ENCODE peak calls at places on chromosomes 13 and 19, in six cellular contexts. T is H1, Q is neuronal stem cell, H is IMR-90, X is mesenchymal stem cell, W is H9. I is an unnamed sample. For H3K4me1, the result is how much of the 10 kb centered on the place peaks cover.

GRCh38 chr19:43651758-43652545 is 12.3 kb upstream of the CADM4 start:
- DNase-seq in T (peak), Q (no peak), H (peak), X (peak), W (peak), I (peak)

GRCh38 chr13:103471896-103472295 is 405.7 kb upstream of the SLC10A2 start:
- DNase-seq in T (no peak), Q (no peak), H (no peak), X (no peak), W (peak), I (peak)

GRCh38 chr13:73809561-73809960 is 324.6 kb downstream of the KLF12 start:
- DNase-seq in T (no peak), Q (no peak), H (peak), X (peak), W (no peak), I (no peak)

GRCh38 chr13:65638572-65639168 is 1591.5 kb downstream of the PCDH9 start:
- DNase-seq in T (no peak), Q (peak), H (peak), X (peak), W (no peak), I (peak)

GRCh38 chr19:1169921-1170885 is 3.9 kb downstream of the SBNO2 start:
- DNase-seq in T (no peak), Q (no peak), H (peak), X (peak), W (no peak), I (no peak)

GRCh38 chr13:80533175-80533574 is 192.2 kb upstream of the SPRY2 start:
- DNase-seq in T (no peak), Q (no peak), H (no peak), X (no peak), W (no peak), I (no peak)

GRCh38 chr19:806815-807421 is 9.7 kb downstream of the PTBP1 start:
- DNase-seq in T (no peak), Q (no peak), H (no peak), X (no peak), W (no peak), I (peak)

GRCh38 chr13:113656831-113657671 is 947 bp downstream of the ATP4B start:
- DNase-seq in T (no peak), Q (no peak), H (no peak), X (no peak), W (no peak), I (no peak)

GRCh38 chr19:41927810-41928192 is 448 bp downstream of the ERFL start:
- DNase-seq in T (no peak), Q (no peak), H (no peak), X (no peak), W (no peak), I (no peak)

GRCh38 chr13:112322562-112322961 is 53.6 kb upstream of the SPACA7 start:
- DNase-seq in T (no peak), Q (no peak), H (no peak), X (no peak), W (no peak), I (no peak)

GRCh38 chr19:6236310-6237291 is 43.2 kb downstream of the MLLT1 start:
- DNase-seq in T (no peak), Q (no peak), H (no peak), X (no peak), W (no peak), I (no peak)

GRCh38 chr19:11286312-11286974 is 9.5 kb upstream of the TSPAN16 start:
- DNase-seq in T (no peak), Q (no peak), H (peak), X (no peak), W (no peak), I (no peak)

GRCh38 chr13:50888362-50888761 is 21.2 kb upstream of the RNASEH2B start:
- DNase-seq in T (no peak), Q (no peak), H (no peak), X (no peak), W (no peak), I (no peak)

GRCh38 chr13:49443327-49443688 is 556 bp downstream of the CAB39L start:
- DNase-seq in T (no peak), Q (peak), H (peak), X (no peak), W (no peak), I (peak)

GRCh38 chr19:9485140-9485539 is 13.3 kb downstream of the ZNF560 start:
- DNase-seq in T (no peak), Q (no peak), H (no peak), X (no peak), W (no peak), I (no peak)

GRCh38 chr13:48640767-48641166 is 13.0 kb upstream of the CYSLTR2 start:
- DNase-seq in T (no peak), Q (no peak), H (no peak), X (no peak), W (no peak), I (no peak)

GRCh38 chr13:44465318-44465717 is 91.7 kb downstream of the SERP2 start:
- DNase-seq in T (no peak), Q (no peak), H (peak), X (no peak), W (no peak), I (no peak)

GRCh38 chr13:110239280-110240120 is 67.5 kb downstream of the COL4A1 start:
- DNase-seq in T (peak), Q (no peak), H (no peak), X (no peak), W (no peak), I (no peak)

GRCh38 chr19:343941-344624 is 513 bp downstream of the MIER2 start:
- DNase-seq in T (peak), Q (peak), H (no peak), X (peak), W (no peak), I (peak)

GRCh38 chr13:34322416-34323074 is 504.6 kb downstream of the RFC3 start:
- DNase-seq in T (no peak), Q (no peak), H (no peak), X (no peak), W (no peak), I (no peak)

GRCh38 chr19:12880551-12881171 is 588 bp downstream of the DNASE2 start:
- DNase-seq in T (no peak), Q (no peak), H (peak), X (no peak), W (peak), I (peak)

GRCh38 chr13:105825071-105825470 is 710.4 kb downstream of the EFNB2 start:
- DNase-seq in T (no peak), Q (no peak), H (no peak), X (peak), W (no peak), I (no peak)

GRCh38 chr13:99280166-99280565 is 22.0 kb upstream of the GPR18 start:
- DNase-seq in T (no peak), Q (no peak), H (no peak), X (peak), W (no peak), I (peak)

GRCh38 chr13:102856603-102857002 is 10.8 kb downstream of the ERCC5 start:
- DNase-seq in T (no peak), Q (no peak), H (no peak), X (no peak), W (no peak), I (no peak)

GRCh38 chr13:73411067-73411809 is 352.4 kb downstream of the KLF5 start:
- DNase-seq in T (no peak), Q (no peak), H (peak), X (no peak), W (no peak), I (no peak)

GRCh38 chr13:44303681-44304432 is 69.8 kb upstream of the SERP2 start:
- DNase-seq in T (no peak), Q (no peak), H (no peak), X (no peak), W (no peak), I (no peak)

GRCh38 chr19:49450405-49450804 is 1.2 kb downstream of the PIH1D1 start:
- DNase-seq in T (no peak), Q (no peak), H (no peak), X (no peak), W (no peak), I (no peak)

GRCh38 chr19:49451430-49452181 is at the start of gene PIH1D1:
- DNase-seq in T (peak), Q (peak), H (peak), X (peak), W (peak), I (peak)

GRCh38 chr19:49455729-49456128 is 2.7 kb downstream of the ALDH16A1 start:
- DNase-seq in T (no peak), Q (no peak), H (no peak), X (no peak), W (no peak), I (no peak)

GRCh38 chr19:49453757-49454248 is 778 bp downstream of the ALDH16A1 start:
- DNase-seq in T (no peak), Q (no peak), H (no peak), X (no peak), W (no peak), I (no peak)

GRCh38 chr19:49453013-49453756 is at the start of gene ALDH16A1:
- DNase-seq in T (peak), Q (peak), H (peak), X (peak), W (peak), I (peak)
- H3K14ac ChIP-seq in T (no peak), Q (no peak), H (peak), X (no peak), W (peak), I (peak)

GRCh38 chr19:15788594-15789270 is 1.3 kb downstream of the OR10H5 start:
- DNase-seq in T (no peak), Q (no peak), H (no peak), X (no peak), W (no peak), I (no peak)
- H3K4me1 ChIP-seq in T (under half), Q (under half), H (under half), X (under half), W (under half), I (under half)

DNA sequence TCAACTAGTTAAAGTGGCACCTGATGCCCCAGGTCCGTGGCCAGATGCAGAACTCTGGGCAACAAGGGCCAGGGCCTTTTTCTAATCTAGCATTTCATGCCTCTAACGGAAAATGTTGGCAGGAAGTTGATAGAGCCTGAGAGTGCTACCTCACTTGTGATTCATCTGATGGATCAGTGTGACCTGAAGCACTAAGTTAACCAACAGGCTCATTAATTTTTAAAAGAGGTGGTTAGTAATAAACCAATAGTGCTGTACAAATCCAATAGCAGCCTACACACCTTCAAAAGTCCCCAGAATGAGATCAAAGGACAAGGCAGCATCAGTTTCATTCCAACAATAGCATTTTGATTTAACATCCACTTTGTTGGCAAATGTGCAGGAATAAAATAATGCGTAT is 19.0 kb downstream of the UBE2L5 start:
- DNase-seq in T (no peak), Q (no peak), H (peak), X (no peak), W (no peak), I (no peak)
- H2AFZ ChIP-seq in T (no peak), Q (no peak), H (peak), X (no peak), W (no peak), I (no peak)

DNA sequence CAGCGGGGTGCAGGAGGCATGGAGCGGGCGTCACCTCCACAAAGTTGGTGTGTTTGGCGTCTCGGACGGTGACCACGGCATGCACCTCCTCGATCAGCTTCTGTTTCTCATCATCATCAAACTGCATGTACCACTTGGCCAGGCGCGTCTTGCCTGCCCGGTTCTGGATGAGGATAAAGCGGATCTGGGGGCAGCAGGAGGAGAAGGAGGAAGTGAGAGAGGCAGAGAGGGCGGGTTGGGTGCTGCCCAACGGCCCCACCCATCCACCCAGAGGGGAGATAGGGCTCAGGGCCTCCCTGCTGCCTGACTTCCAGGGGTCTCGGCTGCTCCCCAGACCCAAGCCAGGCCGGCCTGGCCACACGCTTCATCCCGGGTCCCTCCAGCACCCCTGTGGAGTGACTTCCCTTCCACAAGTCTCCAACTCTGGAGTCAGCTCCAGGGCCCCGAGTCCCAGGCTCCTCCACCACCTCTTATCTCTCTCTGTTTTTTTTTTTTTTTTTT is 4.6 kb downstream of the AP2S1 start:
- DNase-seq in T (no peak), Q (no peak), H (no peak), X (no peak), W (no peak), I (no peak)
- H3K14ac ChIP-seq in T (no peak), Q (no peak), H (no peak), X (no peak), W (no peak), I (peak)

GRCh38 chr13:41054919-41055619 is 6.2 kb upstream of the WBP4 start:
- DNase-seq in T (no peak), Q (no peak), H (no peak), X (no peak), W (no peak), I (no peak)
- H3K4me1 ChIP-seq in T (under half), Q (under half), H (under half), X (under half), W (under half), I (under half)

GRCh38 chr13:32802159-32802558 is 214.1 kb upstream of the KL start:
- DNase-seq in T (no peak), Q (no peak), H (no peak), X (no peak), W (no peak), I (no peak)
- H2AFZ ChIP-seq in T (peak), Q (peak), H (no peak), X (no peak), W (peak), I (no peak)

GRCh38 chr19:28542394-28543243 is 670.3 kb downstream of the UQCRFS1 start:
- DNase-seq in T (no peak), Q (no peak), H (no peak), X (no peak), W (no peak), I (no peak)

GRCh38 chr19:28541602-28542393 is 671.2 kb downstream of the UQCRFS1 start:
- DNase-seq in T (no peak), Q (no peak), H (no peak), X (no peak), W (no peak), I (no peak)

GRCh38 chr19:28539759-28540158 is 673.2 kb downstream of the UQCRFS1 start:
- DNase-seq in T (no peak), Q (no peak), H (no peak), X (no peak), W (no peak), I (no peak)

GRCh38 chr19:28543244-28543776 is 669.6 kb downstream of the UQCRFS1 start:
- DNase-seq in T (no peak), Q (no peak), H (no peak), X (no peak), W (no peak), I (no peak)

DNA sequence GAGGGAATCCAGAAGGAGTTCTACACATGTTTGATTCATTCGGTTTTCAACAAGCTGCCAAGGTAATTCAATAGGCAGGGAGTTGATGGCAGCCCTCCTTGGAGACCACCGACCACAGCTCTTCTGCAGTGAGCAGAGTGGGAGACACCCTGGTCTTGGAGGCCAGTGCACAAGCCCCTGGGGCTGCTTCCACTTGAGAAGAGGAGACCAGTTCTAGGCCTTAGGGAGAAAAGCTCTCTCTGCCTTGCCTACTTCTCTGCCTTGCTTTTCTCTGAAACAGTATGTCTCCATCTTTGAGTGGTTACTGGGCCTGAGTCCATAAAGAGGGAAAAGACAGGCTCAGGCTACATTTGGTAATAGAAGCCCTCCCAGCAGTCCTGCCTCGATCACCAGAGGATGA is 671.9 kb downstream of the UQCRFS1 start:
- DNase-seq in T (no peak), Q (no peak), H (no peak), X (no peak), W (no peak), I (no peak)
- H3K14ac ChIP-seq in T (no peak), Q (no peak), H (no peak), X (no peak), W (no peak), I (no peak)

GRCh38 chr13:27792393-27793218 is at the start of gene GSX1:
- DNase-seq in T (peak), Q (peak), H (peak), X (peak), W (peak), I (peak)
- H3K4me1 ChIP-seq in T (under half), Q (under half), H (under half), X (under half), W (under half), I (under half)

GRCh38 chr13:71882120-71882519 is 15.1 kb upstream of the DACH1 start:
- DNase-seq in T (no peak), Q (no peak), H (no peak), X (no peak), W (no peak), I (no peak)
- H2AFZ ChIP-seq in T (no peak), Q (no peak), H (no peak), X (no peak), W (no peak), I (no peak)

GRCh38 chr19:17215125-17215971 is at the start of gene USE1:
- DNase-seq in T (peak), Q (peak), H (peak), X (peak), W (peak), I (peak)

GRCh38 chr19:17216058-17216670 is 1.0 kb downstream of the USE1 start:
- DNase-seq in T (no peak), Q (no peak), H (no peak), X (no peak), W (no peak), I (no peak)

GRCh38 chr19:17225051-17225450 is 975 bp upstream of the OCEL1 start:
- DNase-seq in T (no peak), Q (no peak), H (no peak), X (no peak), W (no peak), I (peak)

GRCh38 chr19:17219286-17219685 is 4.1 kb downstream of the USE1 start:
- DNase-seq in T (no peak), Q (no peak), H (no peak), X (no peak), W (no peak), I (no peak)

GRCh38 chr19:17220207-17220758 is 5.1 kb downstream of the USE1 start:
- DNase-seq in T (no peak), Q (no peak), H (peak), X (peak), W (no peak), I (peak)
- H3K14ac ChIP-seq in T (no peak), Q (no peak), H (no peak), X (no peak), W (no peak), I (no peak)

I was measured in trophoblast cell.